ENCODE peak calls at places on chromosomes 16 and 17, in six cellular contexts. M is midbrain; B is dorsolateral prefrontal cortex; S is brain microvascular endothelial cell; V is fibroblast of pulmonary artery; Q is stimulated activated CD4-positive, alpha-beta T cell treated with anti-CD3 and anti-CD28 coated beads, TNF-alpha, amount 100 ng/mL, for 24 hours. Y is an unnamed sample.

GRCh38 chr16:56284521-56284920 is 93.2 kb downstream of the GNAO1 start:
- DNase-seq in B (no peak), Q (no peak), M (no peak), S (no peak), V (no peak), Y (no peak)

GRCh38 chr17:30933966-30934365 is 12.2 kb downstream of the ADAP2 start:
- DNase-seq in V (no peak), B (no peak), Q (no peak), M (no peak), S (no peak), Y (no peak)

GRCh38 chr16:27240948-27241531 is 27.5 kb downstream of the NSMCE1 start:
- DNase-seq in Q (no peak), B (no peak), M (no peak), V (peak; percentile 77), S (peak; percentile 84), Y (peak; percentile 71)

GRCh38 chr16:87963400-87963799 is 12.2 kb downstream of the BANP start:
- DNase-seq in Q (peak; percentile 61), V (peak; percentile 91), S (peak; percentile 89), M (no peak), B (no peak), Y (peak; percentile 85)

GRCh38 chr16:67342616-67343015 is 16.0 kb downstream of the LRRC36 start:
- DNase-seq in S (no peak), B (no peak), Q (no peak), V (no peak), M (no peak), Y (no peak)

GRCh38 chr17:34443832-34444469 is 80.9 kb upstream of the CCL1 start:
- DNase-seq in M (no peak), V (no peak), Q (no peak), S (no peak), B (peak; percentile 17), Y (no peak)

GRCh38 chr17:43840814-43841213 is 6.2 kb upstream of the CD300LG start:
- DNase-seq in Q (no peak), S (peak; percentile 50), V (peak; percentile 69), M (no peak), B (no peak), Y (peak; percentile 26)

GRCh38 chr17:39751637-39752036 is 13.9 kb downstream of the GRB7 start:
- DNase-seq in M (no peak), V (no peak), Q (no peak), S (no peak), B (no peak), Y (no peak)

GRCh38 chr16:3012828-3013420 is at the start of gene CLDN9:
- DNase-seq in B (no peak), S (no peak), M (no peak), V (no peak), Q (no peak), Y (no peak)